ENCODE peak calls at places on chromosomes 12 and 14, in four cellular contexts. S is transverse colon; Y is uterus; U is CD4-positive, CD25-positive, alpha-beta regulatory T cell. J is an unnamed sample.

GRCh38 chr14:53409289-53409688 is 256.2 kb upstream of the DDHD1 start:
- DNase-seq in Y (no peak), U (no peak), S (no peak), J (no peak)

GRCh38 chr12:25286837-25287236 is 36.1 kb upstream of the KRAS start:
- DNase-seq in U (no peak), Y (no peak), S (no peak), J (no peak)

GRCh38 chr12:63916561-63917476 is 72.3 kb downstream of the SRGAP1 start:
- DNase-seq in Y (no peak), U (no peak), S (no peak), J (no peak)

GRCh38 chr12:53207042-53207441 is at the start of gene ITGB7:
- DNase-seq in U (peak; percentile 46), Y (no peak), S (peak; percentile 81), J (peak; percentile 79)

GRCh38 chr12:41967668-41968649 is 176.7 kb downstream of the GXYLT1 start:
- DNase-seq in U (no peak), Y (no peak), S (no peak), J (no peak)

GRCh38 chr14:55412686-55413085 is 1.1 kb upstream of the ATG14 start:
- DNase-seq in U (no peak), S (no peak), Y (no peak), J (no peak)

GRCh38 chr12:29744365-29744764 is 39.4 kb downstream of the TMTC1 start:
- DNase-seq in S (no peak), U (no peak), Y (no peak), J (no peak)

GRCh38 chr12:93595336-93595735 is 22.9 kb downstream of the SOCS2 start:
- DNase-seq in S (no peak), U (no peak), Y (no peak), J (no peak)

GRCh38 chr12:93097417-93097816 is 168.3 kb upstream of the EEA1 start:
- DNase-seq in U (no peak), Y (no peak), S (no peak), J (no peak)

GRCh38 chr12:127381681-127382080 is 885.3 kb upstream of the TMEM132C start:
- DNase-seq in S (no peak), U (no peak), Y (no peak), J (no peak)

GRCh38 chr14:98946995-98947394 is 325.0 kb downstream of the BCL11B start:
- DNase-seq in U (no peak), S (no peak), Y (no peak), J (no peak)

GRCh38 chr12:26841085-26841484 is 8.1 kb upstream of the ITPR2 start:
- DNase-seq in U (no peak), S (no peak), Y (no peak), J (no peak)

GRCh38 chr12:27427824-27428223 is 18.7 kb upstream of the SMCO2 start:
- DNase-seq in U (no peak), Y (no peak), S (no peak), J (no peak)

GRCh38 chr12:95533985-95534384 is 17.3 kb downstream of the USP44 start:
- DNase-seq in U (no peak), S (no peak), Y (no peak), J (no peak)

GRCh38 chr14:72682188-72682587 is 211.7 kb downstream of the DPF3 start:
- DNase-seq in U (no peak), S (no peak), Y (no peak), J (no peak)

GRCh38 chr12:56634242-56634836 is 4.2 kb upstream of the BAZ2A start:
- DNase-seq in Y (peak; percentile 41), U (peak; percentile 12), S (peak; percentile 77), J (no peak)

DNA sequence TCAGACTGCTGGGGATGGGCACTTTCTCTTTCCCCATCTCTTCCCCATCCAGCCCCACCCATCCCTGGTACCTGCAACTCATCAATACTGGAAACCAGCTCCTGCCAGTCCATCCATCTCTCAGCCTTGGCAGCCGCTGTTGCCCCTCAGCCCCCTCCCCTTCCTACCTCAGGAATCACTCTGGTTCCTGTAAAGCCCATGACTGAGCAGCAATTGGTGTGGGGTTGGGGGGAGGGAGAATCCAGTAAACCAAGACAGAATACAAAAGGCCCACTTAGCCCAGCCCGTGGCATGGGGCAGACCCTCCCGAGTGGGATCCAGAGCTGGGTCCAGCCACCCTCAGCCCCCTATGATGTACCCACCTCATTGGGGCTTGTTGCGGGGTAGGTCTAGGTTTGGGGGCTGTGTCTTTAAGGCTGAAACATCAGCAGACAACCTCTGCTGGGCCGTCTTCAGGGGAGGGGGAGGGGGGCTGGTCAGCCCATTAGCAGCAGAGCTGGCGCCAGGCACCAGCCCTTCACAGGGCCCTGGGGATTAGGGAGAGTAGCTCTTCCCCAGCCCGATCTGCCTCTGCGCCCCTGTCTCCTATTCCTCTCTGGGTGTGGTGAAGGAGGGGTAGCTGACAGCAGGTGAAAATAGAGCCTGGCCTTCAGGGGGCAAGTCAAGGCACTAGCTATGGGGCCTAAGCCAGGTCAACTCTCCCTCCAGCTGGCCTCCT is 702 bp upstream of the PRPH start:
- DNase-seq in U (no peak), S (no peak), Y (no peak), J (no peak)
- H3K27ac ChIP-seq in U (no peak overlapping the region), S (no peak overlapping the region), Y (no peak overlapping the region), J (no peak overlapping the region)

GRCh38 chr12:51020448-51021182 is 5.6 kb downstream of the SLC11A2 start:
- DNase-seq in Y (no peak), U (no peak), S (no peak), J (peak; percentile 53)

GRCh38 chr12:51021694-51022093 is 4.5 kb downstream of the SLC11A2 start:
- DNase-seq in S (no peak), Y (no peak), U (no peak), J (no peak)

GRCh38 chr12:51025748-51026654 is at the start of gene SLC11A2:
- DNase-seq in Y (peak; percentile 94), U (peak; percentile 89), S (peak; percentile 96), J (peak; percentile 95)

GRCh38 chr12:51025182-51025747 is 919 bp downstream of the SLC11A2 start:
- DNase-seq in Y (no peak), S (no peak), U (no peak), J (no peak)

GRCh38 chr12:51023625-51024395 is 2.4 kb downstream of the SLC11A2 start:
- DNase-seq in U (no peak), Y (no peak), S (no peak), J (no peak)
- H3K4me3 ChIP-seq in U (peak overlapping the region; percentile 90), Y (peak overlapping the region; percentile 77), S (no peak overlapping the region), J (peak overlapping the region; percentile 98)

GRCh38 chr14:61716956-61717355 is 21.6 kb downstream of the HIF1A start:
- DNase-seq in Y (no peak), U (no peak), S (no peak), J (no peak)
- H3K27ac ChIP-seq in Y (no peak overlapping the region), U (peak overlapping the region; percentile 29), S (no peak overlapping the region), J (no peak overlapping the region)

GRCh38 chr14:23578560-23579310 is at the start of gene JPH4:
- DNase-seq in S (no peak), Y (peak; percentile 69), U (no peak), J (no peak)
- H3K4me3 ChIP-seq in S (no peak within 1 kb of the TSS), Y (peak within 1 kb of the TSS; percentile 39), U (no peak within 1 kb of the TSS), J (no peak within 1 kb of the TSS)